ENCODE peak calls at places on chromosomes 7 and 10, in five cellular contexts. S is T-helper 17 cell, Y is AG10803, J is SK-N-SH, T is NCI-H1092 treated with DMSO at 0.1 percent for 48 hours. Q is an unnamed sample.

GRCh38 chr10:122143238-122143841 is 127.8 kb upstream of the BTBD16 start:
- DNase-seq in S (no peak), Y (no peak), J (no peak), T (no peak), Q (no peak)

GRCh38 chr10:6006991-6007390 is 29.6 kb upstream of the IL15RA start:
- DNase-seq in S (no peak), Y (no peak), J (no peak), T (no peak), Q (no peak)

GRCh38 chr10:9792181-9792580 is 1225.5 kb upstream of the CELF2 start:
- DNase-seq in S (no peak), Y (peak), J (no peak), T (no peak), Q (no peak)

GRCh38 chr10:103470755-103471653 is 8.0 kb downstream of the CALHM3 start:
- DNase-seq in S (peak), Y (no peak), J (no peak), T (no peak), Q (no peak)

GRCh38 chr7:108604685-108605077 is 35.0 kb downstream of the DNAJB9 start:
- DNase-seq in S (no peak), Y (no peak), J (no peak), T (no peak), Q (no peak)

GRCh38 chr10:80070068-80070467 is 8.4 kb upstream of the TMEM254 start:
- DNase-seq in S (no peak), Y (no peak), J (no peak), T (peak), Q (no peak)

GRCh38 chr10:2012209-2012608 is 274.9 kb upstream of the ADARB2 start:
- DNase-seq in S (no peak), Y (no peak), J (no peak), T (no peak), Q (no peak)

GRCh38 chr10:69839696-69840345 is 38.1 kb downstream of the COL13A1 start:
- DNase-seq in S (no peak), Y (peak), J (peak), T (no peak), Q (no peak)

GRCh38 chr7:25597881-25598456 is 369.7 kb upstream of the NPVF start:
- DNase-seq in S (no peak), Y (no peak), J (no peak), T (no peak), Q (no peak)

GRCh38 chr7:157234271-157234670 is 95.5 kb downstream of the UBE3C start:
- DNase-seq in S (no peak), Y (peak), J (peak), T (no peak), Q (no peak)

GRCh38 chr10:75233444-75234016 is 2.2 kb downstream of the COMTD1 start:
- DNase-seq in S (no peak), Y (no peak), J (peak), T (no peak), Q (peak)

GRCh38 chr10:71837085-71837827 is 13.8 kb downstream of the PSAP start:
- DNase-seq in S (no peak), Y (no peak), J (peak), T (no peak), Q (peak)

GRCh38 chr10:31318854-31319601 is at the start of gene ZEB1:
- DNase-seq in S (peak), Y (peak), J (peak), T (peak), Q (peak)

GRCh38 chr10:59865101-59865500 is 41.3 kb downstream of the CCDC6 start:
- DNase-seq in S (no peak), Y (no peak), J (no peak), T (no peak), Q (no peak)

GRCh38 chr10:118832242-118832651 is 77.5 kb upstream of the CACUL1 start:
- DNase-seq in S (no peak), Y (peak), J (peak), T (no peak), Q (peak)

GRCh38 chr10:110625356-110625894 is 18.7 kb upstream of the RBM20 start:
- DNase-seq in S (no peak), Y (no peak), J (no peak), T (no peak), Q (no peak)

GRCh38 chr10:28177944-28178637 is 124.8 kb downstream of the MPP7 start:
- DNase-seq in S (no peak), Y (peak), J (no peak), T (no peak), Q (no peak)

GRCh38 chr10:131314148-131314547 is 2.6 kb upstream of the TCERG1L start:
- DNase-seq in S (no peak), Y (no peak), J (no peak), T (no peak), Q (no peak)

GRCh38 chr7:112735261-112735660 is 54.9 kb downstream of the TMEM168 start:
- DNase-seq in S (no peak), Y (no peak), J (no peak), T (no peak), Q (no peak)

GRCh38 chr10:51171946-51172345 is 97.7 kb downstream of the PRKG1 start:
- DNase-seq in S (no peak), Y (peak), J (no peak), T (no peak), Q (no peak)

GRCh38 chr10:110137142-110137545 is 70.3 kb upstream of the MXI1 start:
- DNase-seq in S (no peak), Y (peak), J (peak), T (peak), Q (no peak)

GRCh38 chr7:19772858-19773337 is 519 bp downstream of the TMEM196 start:
- DNase-seq in S (no peak), Y (peak), J (peak), T (peak), Q (peak)

GRCh38 chr7:130273081-130273699 is 6.5 kb downstream of the CPA2 start:
- DNase-seq in S (no peak), Y (peak), J (no peak), T (peak), Q (no peak)

GRCh38 chr7:151146761-151147160 is 20.7 kb downstream of the GBX1 start:
- DNase-seq in S (no peak), Y (no peak), J (no peak), T (no peak), Q (no peak)

GRCh38 chr10:46250898-46251856 is 35.6 kb upstream of the ANTXRL start:
- DNase-seq in S (no peak), Y (no peak), J (no peak), T (no peak), Q (no peak)

GRCh38 chr7:103065666-103066065 is 8.9 kb downstream of the FBXL13 start:
- DNase-seq in S (peak), Y (peak), J (peak), T (peak), Q (peak)

GRCh38 chr10:76984559-76985443 is 652.8 kb downstream of the KCNMA1 start:
- DNase-seq in S (peak), Y (peak), J (peak), T (peak), Q (peak)

GRCh38 chr10:55500931-55501559 is 700.0 kb upstream of the PCDH15 start:
- DNase-seq in S (no peak), Y (peak), J (peak), T (no peak), Q (peak)

GRCh38 chr7:136998495-136998894 is 130.0 kb downstream of the CHRM2 start:
- DNase-seq in S (no peak), Y (peak), J (no peak), T (no peak), Q (no peak)

GRCh38 chr10:86932674-86933073 is 24.7 kb downstream of the MMRN2 start:
- DNase-seq in S (no peak), Y (no peak), J (no peak), T (no peak), Q (no peak)

GRCh38 chr10:120651000-120651399 is 194.0 kb downstream of the PLPP4 start:
- DNase-seq in S (no peak), Y (no peak), J (no peak), T (no peak), Q (no peak)

Q was measured in BE2C.